ENCODE peak calls at places on chromosomes 2 and 18, in ten cellular contexts. M is effector memory CD4-positive, alpha-beta T cell; X is ureter; Q is NCI-H774; W is GM23338; I is dermis blood vessel endothelial cell; Z is stimulated activated CD8-positive, alpha-beta memory T cell treated with anti-CD3 and anti-CD28 coated beads, Interleukin-2, amount 100 ng/mL, for 1 hour; J is stimulated activated CD4-positive, alpha-beta T cell treated with anti-CD3 and anti-CD28 coated beads, TNF-alpha, amount 100 ng/mL, for 48 hours; G is HFFc6; U is anterior cingulate cortex. L is an unnamed sample.

GRCh38 chr2:97911210-97911921 is 84.4 kb downstream of the TMEM131 start:
- DNase-seq in W (no peak), X (no peak), U (no peak), I (no peak), M (no peak), Q (no peak), Z (no peak), J (no peak), G (peak), L (no peak)

GRCh38 chr2:122390406-122390805 is 635.0 kb downstream of the TSN start:
- DNase-seq in M (no peak), W (no peak), U (no peak), G (no peak), I (no peak), Z (no peak), X (no peak), Q (no peak), J (no peak), L (no peak)

GRCh38 chr2:47063159-47063930 is 91.8 kb downstream of the STPG4 start:
- DNase-seq in U (no peak), Z (no peak), Q (no peak), W (no peak), M (no peak), X (no peak), J (no peak), I (no peak), G (no peak), L (no peak)

GRCh38 chr2:64586883-64587481 is 62.9 kb downstream of the AFTPH start:
- DNase-seq in G (peak), M (no peak), X (no peak), J (no peak), Q (peak), U (no peak), I (peak), Z (no peak), W (peak), L (peak)

GRCh38 chr2:119088416-119088815 is 70.1 kb downstream of the C1QL2 start:
- DNase-seq in X (no peak), M (no peak), G (no peak), J (no peak), W (no peak), U (no peak), I (no peak), Q (no peak), Z (no peak), L (no peak)

GRCh38 chr2:187994464-187995331 is 297.0 kb upstream of the GULP1 start:
- DNase-seq in X (no peak), I (no peak), Z (no peak), G (peak), J (no peak), U (peak), M (no peak), Q (no peak), W (no peak), L (no peak)

GRCh38 chr2:26585966-26586365 is 55.2 kb downstream of the CIB4 start:
- DNase-seq in J (no peak), U (no peak), Z (no peak), X (peak), M (no peak), W (no peak), G (no peak), I (no peak), Q (no peak), L (no peak)

GRCh38 chr2:158724803-158725271 is 70.3 kb upstream of the DAPL1 start:
- DNase-seq in I (no peak), U (no peak), G (no peak), Q (no peak), J (no peak), X (no peak), M (no peak), W (no peak), Z (no peak), L (no peak)

GRCh38 chr2:164599954-164600589 is 21.2 kb downstream of the GRB14 start:
- DNase-seq in W (peak), M (no peak), J (no peak), Q (peak), X (no peak), G (peak), U (no peak), Z (no peak), I (peak), L (peak)

GRCh38 chr2:37189452-37190153 is 1.1 kb upstream of the SULT6B1 start:
- DNase-seq in Z (no peak), M (no peak), U (no peak), W (peak), Q (no peak), G (peak), X (peak), J (no peak), I (peak), L (peak)

GRCh38 chr2:70454936-70455544 is 98.6 kb downstream of the TGFA start:
- DNase-seq in J (no peak), W (no peak), X (no peak), U (no peak), I (no peak), Q (no peak), Z (no peak), M (no peak), G (no peak), L (no peak)

GRCh38 chr2:191622374-191623320 is 55.3 kb upstream of the NABP1 start:
- DNase-seq in Z (no peak), Q (no peak), U (no peak), I (no peak), W (no peak), M (no peak), X (no peak), J (no peak), G (no peak), L (no peak)

GRCh38 chr2:68715353-68716041 is 19.1 kb upstream of the ARHGAP25 start:
- DNase-seq in Q (peak), Z (no peak), I (peak), M (no peak), W (peak), J (peak), U (no peak), G (peak), X (no peak), L (no peak)

GRCh38 chr2:102932521-102932920 is 170.7 kb downstream of the TMEM182 start:
- DNase-seq in Q (peak), M (no peak), W (no peak), J (no peak), X (no peak), Z (no peak), U (no peak), G (no peak), I (no peak), L (no peak)

GRCh38 chr2:62968168-62968567 is 82.5 kb upstream of the OTX1 start:
- DNase-seq in Z (no peak), U (no peak), M (no peak), G (no peak), X (no peak), W (no peak), I (no peak), Q (no peak), J (no peak), L (no peak)

GRCh38 chr2:229431331-229431954 is 160.4 kb upstream of the PID1 start:
- DNase-seq in M (no peak), Z (no peak), J (no peak), I (peak), G (peak), U (no peak), Q (peak), X (no peak), W (peak), L (no peak)

GRCh38 chr18:73684651-73685050 is 463.0 kb downstream of the FBXO15 start:
- DNase-seq in W (no peak), J (no peak), M (no peak), U (no peak), I (peak), Z (no peak), X (no peak), Q (no peak), G (peak), L (no peak)

GRCh38 chr2:158269143-158269542 is 167.5 kb downstream of the UPP2 start:
- DNase-seq in W (no peak), Q (peak), M (no peak), U (no peak), Z (no peak), G (no peak), X (no peak), I (no peak), J (no peak), L (no peak)

GRCh38 chr2:112474844-112475486 is 7.0 kb upstream of the TTL start:
- DNase-seq in Q (no peak), G (peak), I (no peak), Z (no peak), W (no peak), X (no peak), U (no peak), J (no peak), M (no peak), L (peak)

GRCh38 chr18:31679133-31679731 is 5.1 kb downstream of the B4GALT6 start:
- DNase-seq in Q (no peak), I (peak), G (no peak), J (no peak), U (no peak), X (no peak), M (no peak), W (no peak), Z (no peak), L (no peak)

GRCh38 chr2:183349046-183349445 is 224.8 kb downstream of the NUP35 start:
- DNase-seq in G (no peak), Z (no peak), X (no peak), I (no peak), W (peak), M (no peak), U (peak), Q (peak), J (no peak), L (no peak)

GRCh38 chr2:230946429-230947234 is 21.6 kb upstream of the GPR55 start:
- DNase-seq in X (no peak), M (no peak), Q (no peak), W (no peak), G (no peak), Z (no peak), J (no peak), I (no peak), U (no peak), L (no peak)

GRCh38 chr2:205902041-205902898 is 183.7 kb downstream of the INO80D start:
- DNase-seq in X (no peak), G (peak), Q (peak), Z (no peak), J (no peak), W (no peak), M (no peak), I (peak), U (no peak), L (no peak)

GRCh38 chr18:48607049-48607984 is 68.5 kb downstream of the CTIF start:
- DNase-seq in Q (no peak), X (no peak), G (peak), U (no peak), I (no peak), J (no peak), Z (no peak), M (no peak), W (no peak), L (peak)

GRCh38 chr2:42100696-42101585 is 53.1 kb downstream of the PKDCC start:
- DNase-seq in Q (no peak), U (peak), W (peak), G (peak), X (peak), I (peak), J (peak), Z (peak), M (peak), L (no peak)

GRCh38 chr18:48290162-48290926 is 118.8 kb downstream of the ZBTB7C start:
- DNase-seq in M (no peak), G (no peak), Z (no peak), Q (no peak), J (no peak), U (no peak), X (peak), I (no peak), W (no peak), L (no peak)

GRCh38 chr2:132703396-132703795 is 33.4 kb upstream of the LYPD1 start:
- DNase-seq in J (no peak), U (no peak), Z (no peak), I (no peak), Q (no peak), W (no peak), M (no peak), G (no peak), X (no peak), L (no peak)

GRCh38 chr2:73642338-73643018 is at the start of gene NAT8:
- DNase-seq in U (no peak), X (no peak), M (no peak), W (no peak), J (no peak), G (no peak), Z (no peak), Q (no peak), I (peak), L (no peak)

GRCh38 chr2:193521523-193521922 is 1326.8 kb upstream of the TMEFF2 start:
- DNase-seq in Q (no peak), G (no peak), I (no peak), Z (no peak), J (no peak), U (no peak), X (no peak), W (no peak), M (no peak), L (no peak)